ENCODE peak calls at places on chromosomes 11 and 22, in five cellular contexts. One of them, this sample, is unnamed.
A peak's percentile ranks its signal among the peaks of the same experiment; 100 is the strongest.

GRCh38 chr11:116696381-116696941 is 76.3 kb downstream of the BUD13 start:
- DNase-seq in IMR-90: no peak
- DNase-seq in transverse colon: no peak
- DNase-seq in HCT116: no peak
- DNase-seq in SJSA1: no peak
- DNase-seq in this sample: no peak

GRCh38 chr11:17476317-17477083 is at the start of gene ABCC8:
- DNase-seq in IMR-90: no peak
- DNase-seq in transverse colon: no peak
- DNase-seq in HCT116: no peak
- DNase-seq in SJSA1: no peak
- DNase-seq in this sample: peak; percentile 2

GRCh38 chr22:37880668-37881440 is 25.2 kb upstream of the MICALL1 start:
- DNase-seq in IMR-90: peak; percentile 84
- DNase-seq in HCT116: no peak
- DNase-seq in transverse colon: no peak
- DNase-seq in SJSA1: peak; percentile 62
- DNase-seq in this sample: no peak

GRCh38 chr22:23384451-23384850 is 195.6 kb downstream of the IGLL1 start:
- DNase-seq in transverse colon: no peak
- DNase-seq in HCT116: no peak
- DNase-seq in IMR-90: no peak
- DNase-seq in SJSA1: no peak
- DNase-seq in this sample: no peak

GRCh38 chr11:124896821-124897391 is 759 bp downstream of the ROBO4 start:
- DNase-seq in transverse colon: no peak
- DNase-seq in SJSA1: no peak
- DNase-seq in IMR-90: no peak
- DNase-seq in HCT116: no peak
- DNase-seq in this sample: no peak

GRCh38 chr11:133104014-133104753 is 428.1 kb downstream of the OPCML start:
- DNase-seq in HCT116: no peak
- DNase-seq in SJSA1: no peak
- DNase-seq in transverse colon: no peak
- DNase-seq in IMR-90: no peak
- DNase-seq in this sample: no peak

GRCh38 chr11:65184146-65184545 is 2.4 kb downstream of the CAPN1 start:
- DNase-seq in HCT116: no peak
- DNase-seq in SJSA1: no peak
- DNase-seq in transverse colon: no peak
- DNase-seq in IMR-90: no peak
- DNase-seq in this sample: no peak

GRCh38 chr22:42685941-42686666 is 34.6 kb downstream of the A4GALT start:
- DNase-seq in transverse colon: peak; percentile 48
- DNase-seq in SJSA1: no peak
- DNase-seq in HCT116: no peak
- DNase-seq in IMR-90: no peak
- DNase-seq in this sample: peak; percentile 79

GRCh38 chr11:74714904-74715303 is 16.3 kb downstream of the CHRDL2 start:
- DNase-seq in HCT116: no peak
- DNase-seq in transverse colon: no peak
- DNase-seq in IMR-90: no peak
- DNase-seq in SJSA1: no peak
- DNase-seq in this sample: no peak

GRCh38 chr22:44524806-44525205 is 26.8 kb upstream of the RTL6 start:
- DNase-seq in HCT116: no peak
- DNase-seq in transverse colon: no peak
- DNase-seq in SJSA1: no peak
- DNase-seq in IMR-90: no peak
- DNase-seq in this sample: no peak

GRCh38 chr11:55895216-55895615 is 12.1 kb downstream of the TRIM51 start:
- DNase-seq in SJSA1: no peak
- DNase-seq in HCT116: no peak
- DNase-seq in IMR-90: no peak
- DNase-seq in transverse colon: no peak
- DNase-seq in this sample: no peak

GRCh38 chr11:119322360-119322739 is 5.4 kb upstream of the MCAM start:
- DNase-seq in SJSA1: no peak
- DNase-seq in HCT116: no peak
- DNase-seq in IMR-90: no peak
- DNase-seq in transverse colon: no peak
- DNase-seq in this sample: no peak

GRCh38 chr11:65478411-65479183 is 20.2 kb upstream of the MALAT1 start:
- DNase-seq in HCT116: no peak
- DNase-seq in transverse colon: peak; percentile 61
- DNase-seq in SJSA1: no peak
- DNase-seq in IMR-90: peak; percentile 73
- DNase-seq in this sample: no peak

GRCh38 chr11:109865558-109866186 is 227.5 kb upstream of the ZC3H12C start:
- DNase-seq in transverse colon: no peak
- DNase-seq in IMR-90: no peak
- DNase-seq in SJSA1: no peak
- DNase-seq in HCT116: no peak
- DNase-seq in this sample: no peak

GRCh38 chr11:124113890-124114289 is 1.4 kb upstream of the VWA5A start:
- DNase-seq in HCT116: no peak
- DNase-seq in SJSA1: no peak
- DNase-seq in IMR-90: peak; percentile 8
- DNase-seq in transverse colon: peak; percentile 63
- DNase-seq in this sample: no peak

GRCh38 chr11:130409618-130410388 is 18.6 kb downstream of the ADAMTS8 start:
- DNase-seq in HCT116: no peak
- DNase-seq in transverse colon: no peak
- DNase-seq in SJSA1: no peak
- DNase-seq in IMR-90: no peak
- DNase-seq in this sample: no peak

GRCh38 chr11:78156081-78156844 is 16.8 kb upstream of the ALG8 start:
- DNase-seq in SJSA1: no peak
- DNase-seq in HCT116: no peak
- DNase-seq in IMR-90: no peak
- DNase-seq in transverse colon: no peak
- DNase-seq in this sample: peak; percentile 78

GRCh38 chr22:40509401-40510134 is 127.0 kb downstream of the MRTFA start:
- DNase-seq in IMR-90: peak; percentile 96
- DNase-seq in HCT116: no peak
- DNase-seq in SJSA1: no peak
- DNase-seq in transverse colon: peak; percentile 53
- DNase-seq in this sample: no peak

GRCh38 chr11:117856892-117857291 is 19.6 kb downstream of the FXYD6 start:
- DNase-seq in SJSA1: no peak
- DNase-seq in transverse colon: no peak
- DNase-seq in HCT116: no peak
- DNase-seq in IMR-90: no peak
- DNase-seq in this sample: peak; percentile 4

GRCh38 chr11:34438529-34439507 is at the start of gene CAT:
- DNase-seq in transverse colon: peak; percentile 99
- DNase-seq in IMR-90: peak; percentile 97
- DNase-seq in SJSA1: peak; percentile 95
- DNase-seq in HCT116: peak; percentile 94
- DNase-seq in this sample: peak; percentile 94

GRCh38 chr11:33323421-33323820 is 66.2 kb downstream of the HIPK3 start:
- DNase-seq in transverse colon: no peak
- DNase-seq in IMR-90: no peak
- DNase-seq in HCT116: no peak
- DNase-seq in SJSA1: no peak
- DNase-seq in this sample: no peak

GRCh38 chr11:33324211-33324985 is 67.2 kb downstream of the HIPK3 start:
- DNase-seq in SJSA1: no peak
- DNase-seq in HCT116: no peak
- DNase-seq in transverse colon: no peak
- DNase-seq in IMR-90: no peak
- DNase-seq in this sample: no peak

GRCh38 chr11:33329705-33330329 is 72.6 kb downstream of the HIPK3 start:
- DNase-seq in SJSA1: peak; percentile 28
- DNase-seq in IMR-90: peak; percentile 72
- DNase-seq in HCT116: peak; percentile 48
- DNase-seq in transverse colon: peak; percentile 50
- DNase-seq in this sample: peak; percentile 67

GRCh38 chr11:33321483-33321882 is 64.3 kb downstream of the HIPK3 start:
- DNase-seq in IMR-90: no peak
- DNase-seq in SJSA1: no peak
- DNase-seq in transverse colon: no peak
- DNase-seq in HCT116: no peak
- DNase-seq in this sample: no peak

DNA sequence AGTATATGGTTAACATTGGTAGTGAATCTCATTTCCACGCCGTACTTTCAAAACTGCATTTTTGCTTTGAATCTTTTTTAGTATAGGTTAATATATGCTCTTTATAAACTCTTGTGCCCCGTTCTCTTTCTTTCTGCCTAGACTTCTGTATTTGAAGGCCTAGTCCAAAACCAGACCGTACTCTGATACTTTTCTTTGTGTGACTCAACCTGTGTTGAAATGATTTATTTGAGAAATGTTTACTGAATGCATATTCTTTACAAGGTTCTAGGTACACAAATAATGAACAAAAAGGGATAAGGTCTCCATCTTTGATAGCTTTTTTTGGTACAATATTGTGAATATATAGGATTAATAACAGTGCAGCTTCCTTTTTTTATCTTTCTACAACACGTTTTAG is 68.3 kb downstream of the HIPK3 start:
- DNase-seq in HCT116: no peak
- DNase-seq in transverse colon: no peak
- DNase-seq in IMR-90: no peak
- DNase-seq in SJSA1: no peak
- DNase-seq in this sample: no peak
- H3K4me1 ChIP-seq in HCT116: peaks cover 2% of the 10 kb centered on the region
- H3K4me1 ChIP-seq in transverse colon: peaks cover 35% of the 10 kb centered on the region
- H3K4me1 ChIP-seq in IMR-90: peaks cover 9% of the 10 kb centered on the region
- H3K4me1 ChIP-seq in SJSA1: peaks cover 4% of the 10 kb centered on the region
- H3K4me1 ChIP-seq in this sample: peaks cover 4% of the 10 kb centered on the region

GRCh38 chr22:32416556-32417085 is 4.6 kb upstream of the RTCB start:
- DNase-seq in IMR-90: no peak
- DNase-seq in SJSA1: no peak
- DNase-seq in HCT116: no peak
- DNase-seq in transverse colon: no peak
- DNase-seq in this sample: no peak
- H3K27me3 ChIP-seq in IMR-90: peaks cover 10% of the 10 kb centered on the region
- H3K27me3 ChIP-seq in SJSA1: peaks cover 36% of the 10 kb centered on the region
- H3K27me3 ChIP-seq in HCT116: peaks cover 26% of the 10 kb centered on the region
- H3K27me3 ChIP-seq in transverse colon: peaks cover 20% of the 10 kb centered on the region
- H3K27me3 ChIP-seq in this sample: peaks cover 18% of the 10 kb centered on the region

GRCh38 chr11:44596541-44597276 is 31.2 kb downstream of the CD82 start:
- DNase-seq in IMR-90: no peak
- DNase-seq in transverse colon: no peak
- DNase-seq in HCT116: no peak
- DNase-seq in SJSA1: no peak
- DNase-seq in this sample: no peak
- H3K4me3 ChIP-seq in IMR-90: no peak overlapping the region
- H3K4me3 ChIP-seq in transverse colon: no peak overlapping the region
- H3K4me3 ChIP-seq in HCT116: no peak overlapping the region
- H3K4me3 ChIP-seq in SJSA1: no peak overlapping the region
- H3K4me3 ChIP-seq in this sample: no peak overlapping the region

GRCh38 chr11:114316980-114317675 is 20.9 kb downstream of the NNMT start:
- DNase-seq in transverse colon: no peak
- DNase-seq in SJSA1: no peak
- DNase-seq in IMR-90: no peak
- DNase-seq in HCT116: no peak
- DNase-seq in this sample: no peak
- H3K4me1 ChIP-seq in transverse colon: peaks cover 7% of the 10 kb centered on the region
- H3K4me1 ChIP-seq in SJSA1: no peaks in the 10 kb centered on the region
- H3K4me1 ChIP-seq in IMR-90: peaks cover 7% of the 10 kb centered on the region
- H3K4me1 ChIP-seq in HCT116: no peaks in the 10 kb centered on the region
- H3K4me1 ChIP-seq in this sample: no peaks in the 10 kb centered on the region

GRCh38 chr11:69007978-69008381 is 5.1 kb downstream of the MRGPRF start:
- DNase-seq in HCT116: no peak
- DNase-seq in SJSA1: no peak
- DNase-seq in transverse colon: no peak
- DNase-seq in IMR-90: peak; percentile 71
- DNase-seq in this sample: no peak

GRCh38 chr11:69005183-69005630 is 7.8 kb downstream of the MRGPRF start:
- DNase-seq in transverse colon: no peak
- DNase-seq in SJSA1: no peak
- DNase-seq in HCT116: no peak
- DNase-seq in IMR-90: no peak
- DNase-seq in this sample: peak; percentile 4

GRCh38 chr11:69008774-69009440 is 4.1 kb downstream of the MRGPRF start:
- DNase-seq in IMR-90: peak; percentile 99
- DNase-seq in SJSA1: peak; percentile 100
- DNase-seq in transverse colon: peak; percentile 82
- DNase-seq in HCT116: peak; percentile 83
- DNase-seq in this sample: no peak

GRCh38 chr11:69005631-69006368 is 7.2 kb downstream of the MRGPRF start:
- DNase-seq in transverse colon: no peak
- DNase-seq in HCT116: no peak
- DNase-seq in SJSA1: no peak
- DNase-seq in IMR-90: no peak
- DNase-seq in this sample: peak; percentile 2

DNA sequence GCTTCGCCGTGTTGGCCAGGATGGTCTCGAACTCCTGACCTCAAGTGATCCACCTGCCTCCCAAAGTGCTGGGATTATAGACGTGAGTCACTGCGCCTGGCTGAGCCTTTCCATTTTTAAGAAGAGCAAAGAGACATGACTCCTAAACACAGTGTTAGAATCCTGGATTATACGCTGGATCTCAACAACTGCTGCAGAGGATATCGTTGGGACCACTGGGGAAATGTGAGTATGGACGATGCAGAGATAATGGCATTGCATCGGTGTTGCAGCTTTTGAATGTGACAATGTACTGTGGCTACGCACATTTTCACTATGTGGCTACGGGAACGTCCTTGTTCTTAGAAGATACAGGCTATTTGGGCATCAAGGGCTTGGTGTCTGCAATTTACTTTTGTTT is 6.2 kb downstream of the MRGPRF start:
- DNase-seq in SJSA1: no peak
- DNase-seq in HCT116: no peak
- DNase-seq in IMR-90: no peak
- DNase-seq in transverse colon: no peak
- DNase-seq in this sample: peak; percentile 1
- H3K27me3 ChIP-seq in SJSA1: no peaks in the 10 kb centered on the region
- H3K27me3 ChIP-seq in HCT116: no peaks in the 10 kb centered on the region
- H3K27me3 ChIP-seq in IMR-90: no peaks in the 10 kb centered on the region
- H3K27me3 ChIP-seq in transverse colon: peaks cover 17% of the 10 kb centered on the region
- H3K27me3 ChIP-seq in this sample: no peaks in the 10 kb centered on the region

GRCh38 chr22:35910013-35910860 is 118.4 kb downstream of the RBFOX2 start:
- DNase-seq in IMR-90: no peak
- DNase-seq in HCT116: no peak
- DNase-seq in SJSA1: no peak
- DNase-seq in transverse colon: no peak
- DNase-seq in this sample: peak; percentile 72
- H3K4me3 ChIP-seq in IMR-90: no peak overlapping the region
- H3K4me3 ChIP-seq in HCT116: no peak overlapping the region
- H3K4me3 ChIP-seq in SJSA1: no peak overlapping the region
- H3K4me3 ChIP-seq in transverse colon: no peak overlapping the region
- H3K4me3 ChIP-seq in this sample: no peak overlapping the region

This sample was measured in HAP-1.